ENCODE peak calls at places on chromosomes 2 and 18, in five cellular contexts. J, V, U, I and C are unnamed samples.

GRCh38 chr2:85748948-85749875 is 4.6 kb upstream of the ATOH8 start:
- DNase-seq in I (no peak), V (no peak), J (no peak), U (no peak), C (no peak)

GRCh38 chr2:130824492-130825061 is 12.1 kb upstream of the ARHGEF4 start:
- DNase-seq in V (peak), U (peak), J (no peak), I (no peak), C (peak)

GRCh38 chr2:80459028-80459427 is 154.5 kb upstream of the LRRTM1 start:
- DNase-seq in J (no peak), V (peak), U (no peak), I (no peak), C (no peak)

GRCh38 chr2:174224125-174224524 is 24.2 kb downstream of the OLA1 start:
- DNase-seq in J (no peak), V (no peak), U (no peak), I (no peak), C (no peak)

GRCh38 chr2:33588246-33588645 is 10.9 kb downstream of the FAM98A start:
- DNase-seq in U (no peak), J (no peak), V (no peak), I (no peak), C (no peak)

GRCh38 chr2:228344531-228344930 is 163.0 kb upstream of the SPHKAP start:
- DNase-seq in J (no peak), V (no peak), U (no peak), I (no peak), C (no peak)

GRCh38 chr18:10663750-10664149 is 137.9 kb downstream of the NAPG start:
- DNase-seq in I (no peak), U (no peak), J (no peak), V (no peak), C (no peak)

GRCh38 chr2:38728694-38729093 is 22.5 kb downstream of the SRSF7 start:
- DNase-seq in J (no peak), U (no peak), I (no peak), V (no peak), C (no peak)

GRCh38 chr18:52439457-52439856 is 99.5 kb downstream of the DCC start:
- DNase-seq in I (no peak), U (no peak), J (no peak), V (no peak), C (no peak)

GRCh38 chr18:32319084-32319483 is 129.2 kb downstream of the MEP1B start:
- DNase-seq in J (no peak), U (no peak), I (no peak), V (no peak), C (no peak)

GRCh38 chr2:169892951-169893350 is 65.7 kb downstream of the UBR3 start:
- DNase-seq in V (no peak), U (no peak), I (no peak), J (no peak), C (no peak)

GRCh38 chr2:51231071-51231470 is 199.1 kb upstream of the NRXN1 start:
- DNase-seq in J (no peak), U (no peak), I (no peak), V (no peak), C (no peak)

GRCh38 chr2:126808929-126809328 is 89.8 kb upstream of the TEX51 start:
- DNase-seq in I (no peak), J (no peak), V (no peak), U (no peak), C (no peak)

GRCh38 chr2:100935372-100935752 is 66.7 kb upstream of the RPL31 start:
- DNase-seq in J (peak), U (no peak), V (no peak), I (no peak), C (no peak)

GRCh38 chr2:98702127-98702802 is 28.7 kb downstream of the MGAT4A start:
- DNase-seq in J (no peak), V (no peak), U (no peak), I (no peak), C (no peak)

GRCh38 chr2:66506265-66506664 is 71.3 kb downstream of the MEIS1 start:
- DNase-seq in J (no peak), V (no peak), I (no peak), U (no peak), C (no peak)

GRCh38 chr2:10279472-10279870 is 23.2 kb upstream of the HPCAL1 start:
- DNase-seq in U (no peak), I (no peak), J (no peak), V (no peak), C (no peak)

GRCh38 chr2:223226264-223226663 is 174.3 kb downstream of the KCNE4 start:
- DNase-seq in U (no peak), J (no peak), V (no peak), I (no peak), C (no peak)

GRCh38 chr2:72991439-72991725 is 74.1 kb downstream of the EMX1 start:
- DNase-seq in I (no peak), U (no peak), J (peak), V (no peak), C (no peak)